ENCODE peak calls at places on chromosomes 2 and 18, in five cellular contexts. Y is brain microvascular endothelial cell, Z is AG04450, C is astrocyte, S is left ventricle myocardium inferior. N is an unnamed sample.

GRCh38 chr2:31213063-31213882 is 4.0 kb downstream of the CAPN14 start:
- DNase-seq in Y (peak), Z (no peak), C (peak), S (no peak), N (no peak)

GRCh38 chr2:179422037-179422643 is 157.5 kb upstream of the SESTD1 start:
- DNase-seq in Y (peak), Z (peak), C (peak), S (peak), N (peak)

GRCh38 chr18:68627812-68628211 is 87.1 kb downstream of the TMX3 start:
- DNase-seq in Y (no peak), Z (no peak), C (no peak), S (no peak), N (no peak)

GRCh38 chr18:79575891-79576685 is 103.5 kb upstream of the CTDP1 start:
- DNase-seq in Y (peak), Z (peak), C (peak), S (peak), N (no peak)

GRCh38 chr2:118119158-118119715 is 31.0 kb downstream of the INSIG2 start:
- DNase-seq in Y (no peak), Z (no peak), C (no peak), S (no peak), N (no peak)

GRCh38 chr2:237547841-237548416 is 18.4 kb upstream of the PRLH start:
- DNase-seq in Y (no peak), Z (no peak), C (no peak), S (no peak), N (no peak)

GRCh38 chr2:54581326-54582039 is 125.4 kb downstream of the SPTBN1 start:
- DNase-seq in Y (no peak), Z (no peak), C (no peak), S (no peak), N (no peak)

GRCh38 chr2:144389151-144389929 is 130.6 kb downstream of the ZEB2 start:
- DNase-seq in Y (no peak), Z (no peak), C (no peak), S (no peak), N (no peak)

GRCh38 chr2:198242093-198242492 is 437.7 kb downstream of the PLCL1 start:
- DNase-seq in Y (no peak), Z (no peak), C (no peak), S (no peak), N (no peak)

GRCh38 chr2:172012688-172013358 is 13.1 kb downstream of the METAP1D start:
- DNase-seq in Y (no peak), Z (no peak), C (peak), S (no peak), N (no peak)

GRCh38 chr2:28926837-28927236 is 32.4 kb downstream of the WDR43 start:
- DNase-seq in Y (no peak), Z (no peak), C (no peak), S (no peak), N (no peak)

GRCh38 chr2:28927878-28928277 is 33.4 kb downstream of the WDR43 start:
- DNase-seq in Y (no peak), Z (no peak), C (peak), S (no peak), N (no peak)

GRCh38 chr2:28929581-28929980 is 35.1 kb downstream of the WDR43 start:
- DNase-seq in Y (no peak), Z (no peak), C (no peak), S (no peak), N (no peak)

DNA sequence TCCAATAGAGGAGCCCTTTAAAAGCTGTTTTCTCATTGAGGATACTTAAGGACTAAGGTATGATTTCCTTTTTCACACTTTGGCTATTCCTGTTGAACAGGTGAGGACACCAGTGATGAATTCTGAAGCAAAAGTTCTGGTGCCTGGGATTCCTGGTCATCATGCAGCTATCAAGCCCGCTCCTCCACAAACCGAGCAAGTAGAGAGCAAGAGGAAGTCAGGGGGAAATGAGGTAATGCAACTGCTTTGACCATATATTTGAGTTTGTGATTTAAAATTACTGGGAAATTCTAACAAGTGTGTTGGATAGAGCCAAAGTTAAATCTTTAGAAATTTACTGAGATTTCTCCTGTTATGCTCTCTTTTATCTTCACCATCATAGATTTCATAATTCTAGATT is 33.0 kb downstream of the WDR43 start:
- DNase-seq in Y (no peak), Z (no peak), C (no peak), S (no peak), N (no peak)
- H3K27ac ChIP-seq in Y (no peak), Z (no peak), C (no peak), S (no peak), N (no peak)

DNA sequence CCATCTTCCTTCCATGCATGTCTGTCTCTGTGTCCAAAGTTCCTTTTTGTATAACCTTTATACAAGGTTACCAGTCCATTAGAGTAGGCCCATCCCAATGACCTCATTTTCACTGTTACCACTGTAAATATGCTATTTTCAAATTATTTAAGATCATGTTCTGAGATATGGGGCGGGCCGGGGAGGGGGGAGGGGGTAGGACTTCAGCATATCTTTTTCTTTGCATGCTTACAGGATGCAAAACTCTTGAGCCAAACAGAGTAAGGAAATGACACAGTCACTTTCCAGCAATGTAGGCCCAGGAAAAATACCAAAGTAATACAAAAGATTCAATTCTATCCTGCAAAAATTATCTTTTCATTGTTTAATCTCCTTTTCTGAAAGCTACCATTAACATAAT is 124.1 kb upstream of the HNRNPA3 start:
- DNase-seq in Y (no peak), Z (no peak), C (no peak), S (no peak), N (no peak)
- TF ChIP-seq CTCF in Y (no peak), Z (no peak), C (no peak), S (no peak), N (no peak)

DNA sequence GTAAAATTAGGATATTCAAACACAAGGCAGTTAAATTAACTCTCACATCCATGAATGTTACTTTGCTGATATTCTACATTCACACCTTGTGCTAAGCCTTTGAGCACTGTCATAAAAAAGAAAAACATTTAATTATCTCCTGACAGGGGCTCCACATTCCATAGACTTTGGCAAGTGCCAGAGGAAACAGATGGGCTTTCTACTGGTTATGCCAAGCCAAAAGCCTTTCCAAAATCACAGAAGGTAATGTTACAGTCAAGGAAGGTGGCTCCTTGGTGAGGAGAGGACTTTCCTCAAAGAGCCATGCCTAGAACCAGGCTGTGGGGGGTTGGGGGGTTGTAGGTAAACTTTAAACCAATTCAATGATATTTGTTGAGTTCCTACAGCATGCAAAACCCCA is 12.4 kb downstream of the MYO5B start:
- DNase-seq in Y (no peak), Z (no peak), C (no peak), S (no peak), N (no peak)
- H3K4me3 ChIP-seq in Y (no peak), Z (no peak), C (no peak), S (no peak), N (no peak)

GRCh38 chr18:46418657-46419260 is 238.3 kb downstream of the LOXHD1 start:
- DNase-seq in Y (no peak), Z (no peak), C (peak), S (peak), N (peak)
- H3K27ac ChIP-seq in Y (no peak), Z (no peak), C (no peak), S (peak), N (peak)

GRCh38 chr18:59454909-59455727 is 96.1 kb upstream of the LMAN1 start:
- DNase-seq in Y (no peak), Z (no peak), C (no peak), S (peak), N (no peak)
- TF ChIP-seq CTCF in Y (no peak), Z (no peak), C (no peak), S (no peak), N (no peak)

DNA sequence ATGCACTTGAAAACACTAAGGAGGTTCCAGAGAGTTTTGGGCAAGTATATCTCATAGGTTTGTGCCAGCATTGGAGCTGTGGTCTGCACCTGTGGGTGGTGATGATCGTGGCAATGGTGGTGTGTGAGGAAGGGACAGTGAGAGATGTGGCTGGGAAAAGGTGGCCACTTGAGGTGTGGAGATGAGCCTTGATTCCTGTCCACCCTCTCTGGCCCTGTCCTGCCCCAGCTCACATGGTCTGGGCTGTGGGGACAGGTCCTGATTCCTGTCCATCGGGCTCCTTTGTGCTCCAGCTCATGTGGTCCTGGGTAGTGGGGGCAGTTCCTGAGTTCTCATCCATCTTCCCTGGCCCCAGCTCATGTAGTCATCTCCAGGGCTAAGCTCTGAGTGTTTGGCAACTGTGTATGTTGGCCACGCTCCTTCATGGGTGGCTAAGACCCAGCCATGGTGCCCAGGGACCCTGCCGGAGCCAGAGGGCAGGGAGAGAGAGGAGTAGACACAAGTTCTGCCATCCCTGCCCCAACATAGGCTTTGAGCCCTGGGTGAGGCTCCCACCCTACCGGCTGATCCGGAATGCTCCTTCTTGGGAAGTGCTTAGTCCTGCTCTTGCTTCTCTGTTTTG is 294.4 kb upstream of the HDAC4 start:
- DNase-seq in Y (no peak), Z (no peak), C (no peak), S (no peak), N (peak)
- H3K4me3 ChIP-seq in Y (no peak), Z (no peak), C (no peak), S (no peak), N (no peak)

GRCh38 chr2:130823886-130824491 is 12.7 kb upstream of the ARHGEF4 start:
- DNase-seq in Y (no peak), Z (no peak), C (no peak), S (no peak), N (no peak)

GRCh38 chr2:130826419-130826818 is 10.3 kb upstream of the ARHGEF4 start:
- DNase-seq in Y (no peak), Z (no peak), C (no peak), S (no peak), N (no peak)

GRCh38 chr2:130824492-130825061 is 12.1 kb upstream of the ARHGEF4 start:
- DNase-seq in Y (peak), Z (peak), C (peak), S (no peak), N (no peak)

GRCh38 chr2:130825972-130826253 is 10.8 kb upstream of the ARHGEF4 start:
- DNase-seq in Y (no peak), Z (no peak), C (no peak), S (no peak), N (no peak)

DNA sequence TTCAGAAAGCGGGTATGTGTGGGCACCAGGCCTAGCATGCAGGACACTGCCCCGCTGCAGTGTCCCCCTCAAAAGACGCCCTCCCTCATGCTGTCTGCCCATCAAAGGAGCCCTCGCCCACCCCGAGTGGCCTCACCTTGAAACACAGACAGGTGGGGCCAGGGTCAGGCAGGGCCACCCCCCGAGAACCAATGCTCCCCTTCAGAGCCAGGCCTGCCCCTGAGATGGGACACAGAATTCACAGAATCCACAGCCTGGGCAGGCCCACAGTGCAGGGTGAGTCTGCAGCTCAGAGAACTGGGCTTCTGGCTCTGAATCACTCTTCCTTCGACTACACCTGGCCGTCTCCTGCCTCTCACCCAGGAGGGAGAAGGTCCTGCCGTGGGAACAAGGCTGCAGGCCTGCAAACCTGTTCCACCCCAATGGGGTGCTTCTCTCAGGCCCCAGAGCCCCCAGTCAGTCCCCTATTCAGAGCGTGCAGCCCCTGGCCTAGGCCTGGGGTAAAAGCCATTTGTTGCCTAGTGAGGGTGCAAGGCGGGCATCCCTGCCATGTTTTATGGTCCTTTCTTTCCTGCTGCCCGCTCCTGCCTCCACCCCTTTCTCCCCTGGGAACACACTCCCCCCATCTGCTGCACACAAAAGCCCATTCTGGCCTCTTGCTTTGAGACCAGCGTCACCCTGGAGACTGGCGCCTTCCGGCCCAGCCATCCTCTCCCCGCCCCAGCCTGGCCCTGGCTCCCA is 11.3 kb upstream of the ARHGEF4 start:
- DNase-seq in Y (no peak), Z (no peak), C (no peak), S (no peak), N (no peak)
- H3K27ac ChIP-seq in Y (no peak), Z (no peak), C (no peak), S (no peak), N (no peak)

DNA sequence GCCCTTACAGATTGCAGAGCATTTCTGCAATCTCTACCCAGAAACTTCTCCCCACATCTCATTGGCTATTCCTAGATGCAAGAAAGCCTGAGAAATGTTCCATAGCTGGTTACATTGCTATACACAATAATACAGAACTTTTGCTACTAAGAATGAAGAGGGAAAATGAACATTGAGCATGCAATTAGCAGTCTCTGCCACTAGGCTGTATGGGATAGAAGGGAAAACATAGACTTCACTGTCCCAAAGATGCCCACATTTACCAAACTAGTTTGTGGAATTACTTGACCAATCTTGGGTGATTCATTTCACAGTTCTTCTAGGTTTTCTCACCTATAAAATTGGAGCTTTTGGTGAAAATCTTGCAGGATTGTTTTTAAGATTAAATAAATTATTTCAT is 265.7 kb upstream of the NT5C1B start:
- DNase-seq in Y (peak), Z (no peak), C (no peak), S (no peak), N (no peak)
- TF ChIP-seq CTCF in Y (peak), Z (peak), C (peak), S (peak), N (peak)

GRCh38 chr2:37376421-37377186 is 32.2 kb downstream of the QPCT start:
- DNase-seq in Y (no peak), Z (peak), C (peak), S (no peak), N (peak)
- H3K4me3 ChIP-seq in Y (no peak), Z (no peak), C (peak), S (peak), N (peak)

N was measured in right atrium auricular region.